ENCODE peak calls at places on chromosomes 4 and X, in six cellular contexts. O, H, F, J, T and U are unnamed samples.
A peak's percentile ranks its signal among the peaks of the same experiment; 100 is the strongest.

GRCh38 chr4:41369680-41370079 is 113.0 kb downstream of the UCHL1 start:
- DNase-seq in J (no peak), H (no peak), T (no peak), F (no peak), O (no peak), U (no peak)

GRCh38 chr4:177948853-177949252 is 506.6 kb upstream of the AGA start:
- DNase-seq in J (no peak), T (no peak), F (no peak), O (no peak), H (no peak), U (no peak)

GRCh38 chr4:86870442-86871069 is 21.4 kb upstream of the SLC10A6 start:
- DNase-seq in O (no peak), J (no peak), T (no peak), H (no peak), F (no peak), U (no peak)

GRCh38 chrX:101348452-101349222 is at the start of gene TIMM8A:
- DNase-seq in H (peak; percentile 91), T (peak; percentile 79), F (no peak), O (peak; percentile 8), J (peak; percentile 66), U (peak; percentile 36)

GRCh38 chrX:39253551-39253950 is 452.3 kb downstream of the MID1IP1 start:
- DNase-seq in T (no peak), F (no peak), H (no peak), O (no peak), J (no peak), U (no peak)

GRCh38 chr4:178309890-178310289 is 867.7 kb upstream of the AGA start:
- DNase-seq in J (no peak), F (no peak), T (no peak), O (no peak), H (no peak), U (no peak)

GRCh38 chr4:14264437-14264836 is 636.9 kb upstream of the BOD1L1 start:
- DNase-seq in O (no peak), J (no peak), T (no peak), H (no peak), F (no peak), U (no peak)

GRCh38 chr4:4308800-4309441 is 18.9 kb downstream of the ZBTB49 start:
- DNase-seq in J (peak; percentile 72), H (no peak), O (no peak), T (no peak), F (peak; percentile 67), U (no peak)

GRCh38 chr4:83356899-83357661 is 22.4 kb upstream of the HPSE start:
- DNase-seq in O (peak; percentile 80), F (peak; percentile 70), J (peak; percentile 94), T (no peak), H (no peak), U (no peak)

GRCh38 chr4:87465739-87466366 is 43.5 kb downstream of the NUDT9 start:
- DNase-seq in J (peak; percentile 64), T (peak; percentile 51), F (peak; percentile 23), H (no peak), O (peak; percentile 10), U (no peak)

GRCh38 chr4:128387600-128388351 is 100.2 kb upstream of the PGRMC2 start:
- DNase-seq in O (no peak), F (no peak), T (no peak), H (no peak), J (peak; percentile 56), U (no peak)

GRCh38 chr4:72424006-72424405 is 145.0 kb downstream of the ADAMTS3 start:
- DNase-seq in O (no peak), T (no peak), H (no peak), J (no peak), F (no peak), U (no peak)

GRCh38 chr4:118373614-118374255 is 20.9 kb upstream of the PRSS12 start:
- DNase-seq in F (peak; percentile 81), T (no peak), O (peak; percentile 42), J (peak; percentile 25), H (no peak), U (no peak)

GRCh38 chr4:149835280-149835679 is 19.6 kb upstream of the IQCM start:
- DNase-seq in J (no peak), H (no peak), T (no peak), O (no peak), F (no peak), U (no peak)

GRCh38 chrX:100895365-100896075 is 21.4 kb upstream of the NOX1 start:
- DNase-seq in F (no peak), J (peak; percentile 41), H (no peak), O (no peak), T (peak; percentile 18), U (no peak)

GRCh38 chr4:101921370-101921769 is 130.8 kb downstream of the BANK1 start:
- DNase-seq in T (no peak), J (no peak), F (no peak), H (no peak), O (no peak), U (no peak)

GRCh38 chr4:106306561-106306960 is 9.4 kb downstream of the TBCK start:
- DNase-seq in O (no peak), F (no peak), J (no peak), H (no peak), T (no peak), U (no peak)

GRCh38 chr4:124432500-124432899 is 280.0 kb downstream of the ANKRD50 start:
- DNase-seq in F (no peak), H (no peak), O (no peak), J (peak; percentile 57), T (no peak), U (no peak)

GRCh38 chrX:80290834-80291233 is 129.4 kb upstream of the TENT5D start:
- DNase-seq in J (no peak), H (no peak), T (no peak), F (no peak), O (no peak), U (no peak)

GRCh38 chrX:80282535-80282934 is 137.7 kb upstream of the TENT5D start:
- DNase-seq in J (peak; percentile 0), H (no peak), T (no peak), F (no peak), O (no peak), U (no peak)

DNA sequence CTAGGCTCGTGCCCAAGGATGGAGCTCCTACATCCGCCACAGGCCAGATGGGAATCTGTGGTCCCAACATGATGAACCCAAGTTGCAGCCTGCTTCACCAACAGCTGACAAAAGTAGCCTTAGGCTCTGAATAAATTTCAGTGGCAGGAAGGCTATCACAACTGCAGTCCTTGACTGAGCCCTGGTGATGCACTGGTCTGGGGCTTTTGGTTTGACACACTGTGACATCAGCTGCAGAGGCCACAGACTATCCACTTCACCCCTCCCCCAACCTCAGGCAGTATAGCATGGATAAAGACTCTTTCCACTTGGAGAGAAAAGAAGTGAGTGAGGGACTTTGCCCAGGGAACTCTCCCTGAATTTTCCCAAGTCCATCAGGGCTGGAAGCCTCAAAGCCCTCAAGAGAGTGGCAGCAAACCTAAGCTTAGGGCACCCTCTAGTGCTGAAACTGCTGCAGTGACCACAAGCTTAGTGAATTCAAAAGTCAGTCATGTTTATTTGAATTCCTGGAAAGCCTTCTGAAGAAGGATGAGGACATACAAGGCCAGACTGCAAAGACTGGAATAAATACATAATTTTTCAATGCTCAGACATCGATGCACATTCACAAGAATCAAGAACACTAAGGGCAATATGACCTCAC is 135.0 kb upstream of the TENT5D start:
- DNase-seq in O (no peak), H (no peak), J (peak; percentile 1), T (peak; percentile 1), F (no peak), U (no peak)
- TF ChIP-seq CTCF in O (no peak), H (peak; percentile 17), J (no peak), T (peak; percentile 27), F (no peak), U (no peak)

GRCh38 chr4:174365018-174365587 is 81.4 kb downstream of the CEP44 start:
- DNase-seq in F (no peak), O (peak; percentile 6), H (no peak), J (peak; percentile 45), T (peak; percentile 7), U (no peak)
- TF ChIP-seq CTCF in F (peak; percentile 10), O (peak; percentile 50), H (peak; percentile 51), J (peak; percentile 22), T (peak; percentile 14), U (peak; percentile 88)

GRCh38 chrX:8043546-8043945 is 116.3 kb upstream of the PNPLA4 start:
- DNase-seq in H (no peak), T (no peak), O (no peak), J (no peak), F (no peak), U (no peak)

GRCh38 chrX:8044861-8045434 is 117.7 kb upstream of the PNPLA4 start:
- DNase-seq in F (no peak), T (no peak), J (peak; percentile 6), O (no peak), H (no peak), U (no peak)

GRCh38 chrX:8043121-8043520 is 115.9 kb upstream of the PNPLA4 start:
- DNase-seq in O (no peak), F (no peak), J (no peak), T (no peak), H (no peak), U (no peak)

GRCh38 chrX:8037593-8038348 is 110.6 kb upstream of the PNPLA4 start:
- DNase-seq in J (no peak), T (no peak), O (no peak), H (no peak), F (no peak), U (no peak)

DNA sequence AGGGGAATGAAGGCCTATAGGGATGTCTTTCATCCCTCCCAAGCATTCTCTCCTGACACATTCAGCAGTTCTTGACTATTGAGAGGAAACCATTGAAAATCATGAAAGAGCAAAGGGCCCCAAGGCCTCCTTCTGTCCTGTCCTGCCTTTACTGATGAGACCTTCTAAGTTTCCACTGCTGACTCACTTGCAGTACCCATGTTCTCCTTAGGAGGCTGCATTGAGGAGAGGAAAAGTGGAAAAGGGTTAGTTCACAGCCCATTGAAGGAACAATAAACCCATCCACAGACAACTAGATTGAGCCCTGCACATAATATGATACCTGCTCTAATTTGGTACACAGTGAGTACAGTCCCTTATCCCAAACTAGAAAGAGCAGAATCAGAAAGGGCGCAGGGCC is 115.1 kb upstream of the PNPLA4 start:
- DNase-seq in J (no peak), O (no peak), H (no peak), F (no peak), T (no peak), U (no peak)
- TF ChIP-seq CTCF in J (peak; percentile 10), O (no peak), H (no peak), F (no peak), T (no peak), U (peak; percentile 32)

GRCh38 chr4:162461952-162462351 is 298.2 kb upstream of the FSTL5 start:
- DNase-seq in T (no peak), F (no peak), H (no peak), J (peak; percentile 29), O (no peak), U (no peak)
- TF ChIP-seq CTCF in T (no peak), F (no peak), H (no peak), J (peak; percentile 16), O (no peak), U (peak; percentile 30)

GRCh38 chrX:54786972-54787371 is 11.1 kb downstream of the ITIH6 start:
- DNase-seq in J (no peak), H (no peak), F (no peak), T (peak; percentile 13), O (no peak), U (no peak)

GRCh38 chrX:54788446-54788845 is 9.6 kb downstream of the ITIH6 start:
- DNase-seq in T (no peak), F (no peak), O (no peak), J (no peak), H (no peak), U (no peak)

DNA sequence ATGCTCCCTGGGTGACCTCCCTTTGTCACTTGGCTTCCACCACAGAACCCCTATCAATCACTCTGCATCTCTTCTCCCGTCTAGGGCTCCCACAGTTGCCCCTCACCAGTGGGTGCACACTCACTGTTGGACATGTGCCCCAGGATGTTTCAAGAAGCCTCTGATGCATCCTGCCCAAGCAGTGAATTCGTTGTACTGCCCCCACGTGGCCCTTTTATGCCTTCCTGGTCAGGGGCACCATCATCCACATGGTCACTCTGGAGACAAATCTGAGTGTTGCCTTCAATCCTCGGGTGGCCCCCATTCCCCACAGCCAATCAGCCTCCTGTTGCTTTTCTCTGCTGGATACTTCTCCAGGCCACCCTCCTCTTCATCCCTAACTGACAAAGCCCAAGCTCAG is 12.2 kb downstream of the ITIH6 start:
- DNase-seq in J (no peak), T (peak; percentile 7), O (no peak), H (no peak), F (no peak), U (no peak)
- TF ChIP-seq CTCF in J (no peak), T (no peak), O (peak; percentile 13), H (no peak), F (peak; percentile 4), U (no peak)